ENCODE peak calls at places on chromosomes 1 and 21, in four cellular contexts. One of them, this sample, is unnamed.
A peak's percentile ranks its signal among the peaks of the same experiment; 100 is the strongest.

GRCh38 chr1:1001631-1002300 is 1.9 kb upstream of the HES4 start:
- DNase-seq in GM12891: peak; percentile 90
- DNase-seq in K562: peak; percentile 89
- DNase-seq in HL-60: peak; percentile 47
- DNase-seq in this sample: no peak

GRCh38 chr1:199226163-199226562 is 587.3 kb downstream of the PTPRC start:
- DNase-seq in GM12891: no peak
- DNase-seq in K562: no peak
- DNase-seq in HL-60: no peak
- DNase-seq in this sample: peak; percentile 16

GRCh38 chr1:59150537-59151386 is 146.1 kb upstream of the FGGY start:
- DNase-seq in GM12891: peak; percentile 21
- DNase-seq in K562: no peak
- DNase-seq in HL-60: no peak
- DNase-seq in this sample: peak; percentile 61

GRCh38 chr1:91617242-91617837 is 116.7 kb downstream of the CDC7 start:
- DNase-seq in GM12891: no peak
- DNase-seq in K562: no peak
- DNase-seq in HL-60: no peak
- DNase-seq in this sample: no peak

GRCh38 chr1:97006044-97006676 is 284.6 kb downstream of the PTBP2 start:
- DNase-seq in GM12891: no peak
- DNase-seq in K562: no peak
- DNase-seq in HL-60: no peak
- DNase-seq in this sample: peak; percentile 12

GRCh38 chr21:23542097-23542496 is 2065.2 kb downstream of the MRPL39 start:
- DNase-seq in GM12891: no peak
- DNase-seq in K562: no peak
- DNase-seq in HL-60: no peak
- DNase-seq in this sample: no peak

GRCh38 chr21:37257967-37258877 is 8.9 kb downstream of the VPS26C start:
- DNase-seq in GM12891: peak; percentile 69
- DNase-seq in K562: no peak
- DNase-seq in HL-60: peak; percentile 94
- DNase-seq in this sample: peak; percentile 87

GRCh38 chr1:227317541-227318002 is 720 bp downstream of the CDC42BPA start:
- DNase-seq in GM12891: peak; percentile 11
- DNase-seq in K562: peak; percentile 57
- DNase-seq in HL-60: peak; percentile 3
- DNase-seq in this sample: no peak

GRCh38 chr1:22245716-22246115 is 102.8 kb upstream of the WNT4 start:
- DNase-seq in GM12891: no peak
- DNase-seq in K562: no peak
- DNase-seq in HL-60: no peak
- DNase-seq in this sample: no peak

GRCh38 chr1:101112051-101112770 is 86.6 kb upstream of the DPH5 start:
- DNase-seq in GM12891: no peak
- DNase-seq in K562: no peak
- DNase-seq in HL-60: peak; percentile 73
- DNase-seq in this sample: peak; percentile 43

GRCh38 chr1:20640183-20640597 is 6.9 kb downstream of the PINK1 start:
- DNase-seq in GM12891: peak; percentile 59
- DNase-seq in K562: peak; percentile 71
- DNase-seq in HL-60: peak; percentile 54
- DNase-seq in this sample: peak; percentile 11

GRCh38 chr1:204733289-204733688 is 47.8 kb upstream of the LRRN2 start:
- DNase-seq in GM12891: no peak
- DNase-seq in K562: no peak
- DNase-seq in HL-60: no peak
- DNase-seq in this sample: no peak

GRCh38 chr1:21559788-21560567 is 50.8 kb downstream of the ALPL start:
- DNase-seq in GM12891: no peak
- DNase-seq in K562: no peak
- DNase-seq in HL-60: no peak
- DNase-seq in this sample: no peak

GRCh38 chr1:202343652-202344349 is 2.1 kb upstream of the UBE2T start:
- DNase-seq in GM12891: no peak
- DNase-seq in K562: peak; percentile 45
- DNase-seq in HL-60: peak; percentile 29
- DNase-seq in this sample: no peak

GRCh38 chr1:226223157-226223785 is at the start of gene MIXL1:
- DNase-seq in GM12891: peak; percentile 48
- DNase-seq in K562: no peak
- DNase-seq in HL-60: no peak
- DNase-seq in this sample: no peak

GRCh38 chr1:196438324-196438723 is 169.9 kb downstream of the KCNT2 start:
- DNase-seq in GM12891: no peak
- DNase-seq in K562: no peak
- DNase-seq in HL-60: no peak
- DNase-seq in this sample: no peak

GRCh38 chr1:25556791-25557476 is 13.5 kb downstream of the LDLRAP1 start:
- DNase-seq in GM12891: no peak
- DNase-seq in K562: no peak
- DNase-seq in HL-60: peak; percentile 91
- DNase-seq in this sample: no peak

GRCh38 chr1:10980841-10981727 is 31.4 kb upstream of the TARDBP start:
- DNase-seq in GM12891: no peak
- DNase-seq in K562: no peak
- DNase-seq in HL-60: no peak
- DNase-seq in this sample: no peak

GRCh38 chr21:45464309-45464708 is 59.3 kb downstream of the COL18A1 start:
- DNase-seq in GM12891: no peak
- DNase-seq in K562: no peak
- DNase-seq in HL-60: no peak
- DNase-seq in this sample: no peak

GRCh38 chr1:213070399-213070798 is 19.4 kb downstream of the RPS6KC1 start:
- DNase-seq in GM12891: no peak
- DNase-seq in K562: no peak
- DNase-seq in HL-60: peak; percentile 14
- DNase-seq in this sample: peak; percentile 84

GRCh38 chr1:223214272-223214807 is 71.3 kb upstream of the TLR5 start:
- DNase-seq in GM12891: no peak
- DNase-seq in K562: no peak
- DNase-seq in HL-60: no peak
- DNase-seq in this sample: no peak

GRCh38 chr1:225915538-225915991 is 8.5 kb downstream of the PYCR2 start:
- DNase-seq in GM12891: no peak
- DNase-seq in K562: no peak
- DNase-seq in HL-60: no peak
- DNase-seq in this sample: no peak

GRCh38 chr1:86100401-86100800 is 56.2 kb downstream of the COL24A1 start:
- DNase-seq in GM12891: no peak
- DNase-seq in K562: no peak
- DNase-seq in HL-60: no peak
- DNase-seq in this sample: no peak

GRCh38 chr1:210558302-210558701 is 229.6 kb downstream of the HHAT start:
- DNase-seq in GM12891: no peak
- DNase-seq in K562: peak; percentile 13
- DNase-seq in HL-60: no peak
- DNase-seq in this sample: no peak

GRCh38 chr1:2546515-2547209 is 9.5 kb upstream of the TNFRSF14 start:
- DNase-seq in GM12891: peak; percentile 90
- DNase-seq in K562: peak; percentile 95
- DNase-seq in HL-60: peak; percentile 92
- DNase-seq in this sample: peak; percentile 82

GRCh38 chr21:42844411-42845113 is 34.8 kb downstream of the WDR4 start:
- DNase-seq in GM12891: peak; percentile 2
- DNase-seq in K562: no peak
- DNase-seq in HL-60: no peak
- DNase-seq in this sample: no peak

GRCh38 chr1:209884665-209885117 is 53.3 kb upstream of the SYT14 start:
- DNase-seq in GM12891: no peak
- DNase-seq in K562: peak; percentile 45
- DNase-seq in HL-60: peak; percentile 14
- DNase-seq in this sample: peak; percentile 11

GRCh38 chr1:196128835-196129234 is 479.4 kb downstream of the KCNT2 start:
- DNase-seq in GM12891: no peak
- DNase-seq in K562: no peak
- DNase-seq in HL-60: no peak
- DNase-seq in this sample: no peak

GRCh38 chr1:221709854-221710253 is 32.0 kb downstream of the DUSP10 start:
- DNase-seq in GM12891: no peak
- DNase-seq in K562: no peak
- DNase-seq in HL-60: no peak
- DNase-seq in this sample: no peak

GRCh38 chr1:17630048-17630830 is 90.7 kb downstream of the ARHGEF10L start:
- DNase-seq in GM12891: no peak
- DNase-seq in K562: no peak
- DNase-seq in HL-60: peak; percentile 82
- DNase-seq in this sample: no peak
- TF ChIP-seq SPI1 in GM12891: no peak
- TF ChIP-seq SPI1 in K562: no peak
- TF ChIP-seq SPI1 in HL-60: no peak
- TF ChIP-seq SPI1 in this sample: no peak

DNA sequence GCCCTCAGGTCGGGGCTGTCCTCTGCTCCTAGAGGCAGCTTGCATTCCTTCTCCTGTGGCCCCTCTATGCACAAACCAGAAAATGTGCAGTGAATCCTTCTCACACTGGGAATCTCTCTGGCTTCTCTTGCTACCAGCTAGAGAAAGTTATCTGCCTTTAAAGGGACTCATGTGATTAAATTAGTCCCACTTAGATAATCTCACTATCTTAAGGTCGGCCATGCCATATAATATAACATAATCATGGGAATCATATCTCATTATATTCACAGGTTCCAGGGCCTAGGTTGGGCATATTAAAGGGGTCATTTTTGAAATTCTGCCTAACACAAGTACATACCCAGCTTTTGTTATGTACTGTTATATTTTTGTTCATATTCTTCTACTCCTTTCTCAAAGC is 31.4 kb downstream of the PTGFR start:
- DNase-seq in GM12891: no peak
- DNase-seq in K562: no peak
- DNase-seq in HL-60: no peak
- DNase-seq in this sample: no peak
- TF ChIP-seq SPI1 in GM12891: no peak
- TF ChIP-seq SPI1 in K562: no peak
- TF ChIP-seq SPI1 in HL-60: no peak
- TF ChIP-seq SPI1 in this sample: no peak

GRCh38 chr21:34020934-34021553 is 52.3 kb upstream of the MRPS6 start:
- DNase-seq in GM12891: no peak
- DNase-seq in K562: no peak
- DNase-seq in HL-60: no peak
- DNase-seq in this sample: no peak

GRCh38 chr21:34019402-34019801 is 54.0 kb upstream of the MRPS6 start:
- DNase-seq in GM12891: no peak
- DNase-seq in K562: no peak
- DNase-seq in HL-60: no peak
- DNase-seq in this sample: no peak

GRCh38 chr21:34021726-34022125 is 51.7 kb upstream of the MRPS6 start:
- DNase-seq in GM12891: no peak
- DNase-seq in K562: no peak
- DNase-seq in HL-60: no peak
- DNase-seq in this sample: no peak

GRCh38 chr21:34018910-34019309 is 54.5 kb upstream of the MRPS6 start:
- DNase-seq in GM12891: no peak
- DNase-seq in K562: no peak
- DNase-seq in HL-60: no peak
- DNase-seq in this sample: peak; percentile 63

DNA sequence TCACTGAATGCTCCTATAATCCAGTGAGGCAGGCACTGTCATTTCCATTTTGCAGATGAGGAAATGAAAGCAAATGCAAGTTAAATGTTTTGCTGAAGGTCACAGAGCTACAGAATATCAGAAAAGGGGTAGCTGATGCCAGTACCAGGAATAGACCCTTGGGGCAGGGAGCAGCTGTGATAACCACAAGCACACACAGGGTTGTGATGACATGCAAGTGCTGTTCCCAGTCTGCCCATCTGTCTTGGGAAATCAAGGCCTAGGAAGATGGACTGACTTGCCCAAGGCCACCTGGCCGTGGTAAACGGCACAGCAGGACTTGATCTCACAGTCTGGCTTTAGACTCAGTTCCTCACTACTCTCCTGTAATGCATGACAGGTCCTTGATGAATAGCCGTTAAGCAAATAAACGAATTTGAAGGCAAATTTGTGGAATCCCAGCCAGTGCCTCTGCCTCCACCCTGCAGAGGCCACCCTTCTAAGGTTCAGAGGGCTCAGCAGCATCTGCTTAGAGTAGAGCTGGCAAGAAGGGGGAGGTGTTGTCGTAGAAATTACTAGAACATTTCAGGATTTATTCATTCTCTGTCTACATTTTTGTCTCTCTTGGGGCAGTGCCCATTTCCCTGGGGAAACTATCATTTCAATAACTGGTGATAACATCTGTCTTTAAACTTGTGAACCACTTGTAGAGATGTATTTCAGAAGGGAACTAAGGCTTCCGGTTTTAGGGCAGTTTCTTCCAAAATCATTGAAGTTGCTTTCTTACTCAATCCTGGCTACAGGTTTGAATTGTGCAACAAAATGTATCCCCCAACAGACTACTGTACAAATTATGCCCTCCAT is 53.2 kb upstream of the MRPS6 start:
- DNase-seq in GM12891: no peak
- DNase-seq in K562: no peak
- DNase-seq in HL-60: peak; percentile 84
- DNase-seq in this sample: peak; percentile 92
- TF ChIP-seq SPI1 in GM12891: peak; percentile 91
- TF ChIP-seq SPI1 in K562: no peak
- TF ChIP-seq SPI1 in HL-60: peak; percentile 34
- TF ChIP-seq SPI1 in this sample: peak; percentile 75

GRCh38 chr1:51372561-51372960 is 42.2 kb upstream of the TTC39A start:
- DNase-seq in GM12891: no peak
- DNase-seq in K562: no peak
- DNase-seq in HL-60: no peak
- DNase-seq in this sample: no peak
- TF ChIP-seq SPI1 in GM12891: no peak
- TF ChIP-seq SPI1 in K562: no peak
- TF ChIP-seq SPI1 in HL-60: no peak
- TF ChIP-seq SPI1 in this sample: no peak

DNA sequence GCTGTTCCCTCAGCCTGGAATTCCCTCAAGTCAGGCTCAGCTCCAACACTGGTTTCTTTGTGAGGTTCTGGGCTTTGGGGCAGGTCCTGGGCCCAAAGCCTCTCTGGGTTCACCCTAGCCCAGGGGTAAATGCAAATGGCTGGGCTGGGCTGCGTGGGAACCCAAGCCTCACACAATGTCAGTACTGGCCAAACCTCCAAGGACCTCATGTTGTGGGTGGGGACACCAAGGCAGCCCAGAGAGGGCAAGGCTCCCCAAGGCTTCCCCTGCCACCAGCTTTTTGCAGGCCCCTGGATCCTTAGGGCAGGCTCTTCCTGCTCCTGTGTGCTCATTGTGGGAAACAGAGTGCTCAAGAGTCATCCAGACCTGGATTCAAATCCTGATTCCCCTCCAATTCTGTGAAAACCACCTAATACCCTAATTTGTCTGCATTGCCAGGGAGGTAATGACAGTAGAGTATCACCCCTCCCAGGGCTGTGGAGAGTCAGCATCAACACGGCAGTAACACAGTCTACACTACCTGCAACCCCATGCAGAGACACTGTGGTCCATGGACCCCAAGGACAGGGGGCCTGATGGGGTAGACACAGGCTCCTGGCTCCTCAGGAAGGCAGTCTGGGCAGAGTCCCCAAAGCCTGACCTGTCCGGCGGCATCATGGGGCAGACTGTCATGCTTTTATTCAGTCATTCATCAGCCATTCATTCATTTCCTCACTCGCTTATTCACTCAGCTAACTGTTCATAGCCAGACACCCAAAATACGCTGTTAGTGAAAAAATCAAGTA is 85.7 kb downstream of the DMRTB1 start:
- DNase-seq in GM12891: no peak
- DNase-seq in K562: no peak
- DNase-seq in HL-60: no peak
- DNase-seq in this sample: no peak
- TF ChIP-seq SPI1 in GM12891: no peak
- TF ChIP-seq SPI1 in K562: no peak
- TF ChIP-seq SPI1 in HL-60: no peak
- TF ChIP-seq SPI1 in this sample: no peak